ENCODE peak calls at places on chromosomes 12 and 14, in ten cellular contexts. R, E, K, O, I, J, N, Q, L and P are unnamed samples.

GRCh38 chr12:1357171-1357570 is 237.2 kb downstream of the FBXL14 start:
- DNase-seq in K (peak), L (no peak), N (peak), I (peak), Q (no peak), R (no peak), E (peak), J (peak), O (no peak), P (peak)

GRCh38 chr12:75666126-75666979 is 154.9 kb upstream of the KRR1 start:
- DNase-seq in N (peak), Q (no peak), I (peak), E (peak), J (no peak), K (no peak), L (no peak), O (no peak), R (no peak), P (peak)

GRCh38 chr12:74491374-74491773 is 46.3 kb upstream of the ATXN7L3B start:
- DNase-seq in O (no peak), R (no peak), N (no peak), L (no peak), J (no peak), K (no peak), E (no peak), Q (no peak), I (no peak), P (no peak)

GRCh38 chr14:50875359-50876090 is 3.7 kb downstream of the ABHD12B start:
- DNase-seq in J (no peak), K (no peak), N (peak), Q (no peak), L (no peak), E (peak), R (peak), O (peak), I (peak), P (peak)

GRCh38 chr14:61308198-61308597 is 13.2 kb upstream of the PRKCH start:
- DNase-seq in Q (no peak), I (peak), R (no peak), E (no peak), L (no peak), J (no peak), N (no peak), K (no peak), O (no peak), P (no peak)

GRCh38 chr12:53726946-53727309 is 324 bp downstream of the CALCOCO1 start:
- DNase-seq in L (peak), R (no peak), N (peak), O (no peak), E (peak), J (peak), I (peak), Q (no peak), K (peak), P (peak)

GRCh38 chr12:90741611-90742010 is 213.4 kb downstream of the CCER1 start:
- DNase-seq in K (no peak), L (no peak), J (no peak), E (no peak), N (no peak), O (no peak), I (no peak), Q (no peak), R (no peak), P (no peak)

GRCh38 chr12:25372969-25373368 is 122.2 kb upstream of the KRAS start:
- DNase-seq in J (no peak), L (no peak), N (no peak), K (no peak), R (no peak), I (no peak), E (no peak), Q (no peak), O (no peak), P (no peak)

GRCh38 chr14:101071493-101071891 is 168.0 kb upstream of the RTL1 start:
- DNase-seq in O (no peak), N (no peak), K (no peak), E (no peak), I (no peak), L (no peak), R (no peak), Q (no peak), J (no peak), P (no peak)

GRCh38 chr12:131536337-131536736 is 174.6 kb upstream of the SFSWAP start:
- DNase-seq in J (no peak), E (no peak), I (no peak), L (no peak), N (no peak), Q (no peak), R (peak), K (no peak), O (peak), P (no peak)

GRCh38 chr12:3218150-3218845 is 141.1 kb downstream of the TSPAN9 start:
- DNase-seq in J (peak), K (no peak), I (peak), L (no peak), R (no peak), N (peak), E (peak), Q (no peak), O (no peak), P (peak)

GRCh38 chr14:71988954-71989353 is 56.7 kb downstream of the RGS6 start:
- DNase-seq in K (no peak), E (no peak), N (no peak), O (no peak), J (no peak), R (no peak), Q (no peak), L (peak), I (no peak), P (no peak)

GRCh38 chr14:54322241-54322640 is 74.6 kb upstream of the CDKN3 start:
- DNase-seq in K (no peak), I (no peak), E (peak), N (no peak), Q (no peak), R (no peak), L (no peak), J (no peak), O (no peak), P (no peak)

GRCh38 chr12:47768323-47768811 is 4.7 kb upstream of the SLC48A1 start:
- DNase-seq in Q (no peak), N (no peak), K (peak), I (no peak), L (peak), O (no peak), J (no peak), R (no peak), E (peak), P (no peak)

GRCh38 chr14:69763761-69764510 is 3.0 kb upstream of the SRSF5 start:
- DNase-seq in K (no peak), Q (no peak), E (peak), J (no peak), O (peak), I (peak), R (no peak), N (no peak), L (no peak), P (no peak)

GRCh38 chr14:22870811-22871199 is 735 bp upstream of the LRP10 start:
- DNase-seq in N (no peak), R (no peak), L (no peak), Q (no peak), E (no peak), O (no peak), J (no peak), K (no peak), I (no peak), P (no peak)

GRCh38 chr12:108875682-108876361 is 4.1 kb upstream of the DAO start:
- DNase-seq in J (no peak), N (no peak), R (no peak), L (no peak), Q (no peak), K (no peak), O (no peak), E (no peak), I (peak), P (no peak)

GRCh38 chr12:89932950-89933349 is 224.3 kb upstream of the ATP2B1 start:
- DNase-seq in I (no peak), N (peak), E (peak), K (no peak), R (no peak), O (no peak), J (no peak), Q (no peak), L (no peak), P (no peak)

GRCh38 chr12:9041321-9041720 is 52.0 kb downstream of the KLRG1 start:
- DNase-seq in I (peak), Q (no peak), J (peak), K (no peak), R (no peak), E (peak), O (no peak), N (peak), L (no peak), P (peak)

GRCh38 chr12:713281-713875 is 39.0 kb upstream of the WNK1 start:
- DNase-seq in R (no peak), Q (no peak), O (peak), E (no peak), J (no peak), L (peak), K (no peak), I (peak), N (no peak), P (no peak)

GRCh38 chr14:24052656-24053547 is 1.1 kb downstream of the CARMIL3 start:
- DNase-seq in Q (no peak), I (no peak), N (no peak), E (no peak), R (no peak), O (peak), K (no peak), J (no peak), L (no peak), P (no peak)

GRCh38 chr14:97074456-97074855 is 277.3 kb downstream of the VRK1 start:
- DNase-seq in I (no peak), J (no peak), Q (no peak), R (no peak), L (no peak), O (no peak), E (no peak), K (no peak), N (no peak), P (no peak)